ENCODE peak calls at places on chromosomes 3 and 15, in six cellular contexts. One of them, this sample, is unnamed.

GRCh38 chr15:34011476-34011875 is 27.5 kb downstream of the AVEN start:
- DNase-seq in PC-3: no peak
- DNase-seq in cardiac fibroblast: no peak
- DNase-seq in ovary: no peak
- DNase-seq in kidney epithelial cell: no peak
- DNase-seq in choroid plexus epithelial cell: no peak
- DNase-seq in this sample: no peak

GRCh38 chr3:123678108-123678511 is 93.3 kb upstream of the HACD2 start:
- DNase-seq in PC-3: peak
- DNase-seq in cardiac fibroblast: peak
- DNase-seq in ovary: peak
- DNase-seq in kidney epithelial cell: peak
- DNase-seq in choroid plexus epithelial cell: peak
- DNase-seq in this sample: no peak

GRCh38 chr3:37463163-37463562 is 288.8 kb upstream of the LRRFIP2 start:
- DNase-seq in PC-3: no peak
- DNase-seq in cardiac fibroblast: no peak
- DNase-seq in ovary: no peak
- DNase-seq in kidney epithelial cell: no peak
- DNase-seq in choroid plexus epithelial cell: no peak
- DNase-seq in this sample: no peak

GRCh38 chr3:130354430-130354829 is 9.0 kb downstream of the COL6A5 start:
- DNase-seq in PC-3: no peak
- DNase-seq in cardiac fibroblast: peak
- DNase-seq in ovary: no peak
- DNase-seq in kidney epithelial cell: no peak
- DNase-seq in choroid plexus epithelial cell: no peak
- DNase-seq in this sample: no peak

GRCh38 chr3:128385080-128385832 is 81.4 kb downstream of the DNAJB8 start:
- DNase-seq in PC-3: peak
- DNase-seq in cardiac fibroblast: peak
- DNase-seq in ovary: peak
- DNase-seq in kidney epithelial cell: peak
- DNase-seq in choroid plexus epithelial cell: peak
- DNase-seq in this sample: peak

GRCh38 chr15:91102546-91103330 is 2.7 kb downstream of the SV2B start:
- DNase-seq in PC-3: no peak
- DNase-seq in cardiac fibroblast: no peak
- DNase-seq in ovary: no peak
- DNase-seq in kidney epithelial cell: no peak
- DNase-seq in choroid plexus epithelial cell: no peak
- DNase-seq in this sample: no peak

GRCh38 chr3:187012609-187013051 is 82.3 kb downstream of the ST6GAL1 start:
- DNase-seq in PC-3: no peak
- DNase-seq in cardiac fibroblast: peak
- DNase-seq in ovary: no peak
- DNase-seq in kidney epithelial cell: no peak
- DNase-seq in choroid plexus epithelial cell: peak
- DNase-seq in this sample: no peak

GRCh38 chr15:20646529-20647142 is 105.0 kb upstream of the GOLGA6L6 start:
- DNase-seq in PC-3: no peak
- DNase-seq in cardiac fibroblast: no peak
- DNase-seq in ovary: no peak
- DNase-seq in kidney epithelial cell: no peak
- DNase-seq in choroid plexus epithelial cell: no peak
- DNase-seq in this sample: no peak

GRCh38 chr3:113534365-113534764 is 2.0 kb downstream of the SIDT1 start:
- DNase-seq in PC-3: no peak
- DNase-seq in cardiac fibroblast: no peak
- DNase-seq in ovary: no peak
- DNase-seq in kidney epithelial cell: no peak
- DNase-seq in choroid plexus epithelial cell: no peak
- DNase-seq in this sample: no peak

GRCh38 chr15:65824941-65825544 is 33.0 kb upstream of the DENND4A start:
- DNase-seq in PC-3: peak
- DNase-seq in cardiac fibroblast: peak
- DNase-seq in ovary: no peak
- DNase-seq in kidney epithelial cell: no peak
- DNase-seq in choroid plexus epithelial cell: peak
- DNase-seq in this sample: no peak

GRCh38 chr3:177525987-177526712 is 328.9 kb upstream of the TBL1XR1 start:
- DNase-seq in PC-3: peak
- DNase-seq in cardiac fibroblast: peak
- DNase-seq in ovary: no peak
- DNase-seq in kidney epithelial cell: no peak
- DNase-seq in choroid plexus epithelial cell: peak
- DNase-seq in this sample: no peak

GRCh38 chr3:46646700-46647099 is 34.4 kb downstream of the FAM240A start:
- DNase-seq in PC-3: peak
- DNase-seq in cardiac fibroblast: no peak
- DNase-seq in ovary: no peak
- DNase-seq in kidney epithelial cell: no peak
- DNase-seq in choroid plexus epithelial cell: peak
- DNase-seq in this sample: no peak

GRCh38 chr15:26023691-26024090 is 160.6 kb upstream of the ATP10A start:
- DNase-seq in PC-3: no peak
- DNase-seq in cardiac fibroblast: no peak
- DNase-seq in ovary: no peak
- DNase-seq in kidney epithelial cell: no peak
- DNase-seq in choroid plexus epithelial cell: no peak
- DNase-seq in this sample: no peak

GRCh38 chr15:26029146-26029545 is 166.0 kb upstream of the ATP10A start:
- DNase-seq in PC-3: no peak
- DNase-seq in cardiac fibroblast: no peak
- DNase-seq in ovary: no peak
- DNase-seq in kidney epithelial cell: no peak
- DNase-seq in choroid plexus epithelial cell: no peak
- DNase-seq in this sample: no peak

GRCh38 chr15:26032162-26032846 is 169.2 kb upstream of the ATP10A start:
- DNase-seq in PC-3: no peak
- DNase-seq in cardiac fibroblast: no peak
- DNase-seq in ovary: no peak
- DNase-seq in kidney epithelial cell: no peak
- DNase-seq in choroid plexus epithelial cell: no peak
- DNase-seq in this sample: no peak

GRCh38 chr15:26024241-26024640 is 161.1 kb upstream of the ATP10A start:
- DNase-seq in PC-3: no peak
- DNase-seq in cardiac fibroblast: no peak
- DNase-seq in ovary: no peak
- DNase-seq in kidney epithelial cell: no peak
- DNase-seq in choroid plexus epithelial cell: no peak
- DNase-seq in this sample: no peak

DNA sequence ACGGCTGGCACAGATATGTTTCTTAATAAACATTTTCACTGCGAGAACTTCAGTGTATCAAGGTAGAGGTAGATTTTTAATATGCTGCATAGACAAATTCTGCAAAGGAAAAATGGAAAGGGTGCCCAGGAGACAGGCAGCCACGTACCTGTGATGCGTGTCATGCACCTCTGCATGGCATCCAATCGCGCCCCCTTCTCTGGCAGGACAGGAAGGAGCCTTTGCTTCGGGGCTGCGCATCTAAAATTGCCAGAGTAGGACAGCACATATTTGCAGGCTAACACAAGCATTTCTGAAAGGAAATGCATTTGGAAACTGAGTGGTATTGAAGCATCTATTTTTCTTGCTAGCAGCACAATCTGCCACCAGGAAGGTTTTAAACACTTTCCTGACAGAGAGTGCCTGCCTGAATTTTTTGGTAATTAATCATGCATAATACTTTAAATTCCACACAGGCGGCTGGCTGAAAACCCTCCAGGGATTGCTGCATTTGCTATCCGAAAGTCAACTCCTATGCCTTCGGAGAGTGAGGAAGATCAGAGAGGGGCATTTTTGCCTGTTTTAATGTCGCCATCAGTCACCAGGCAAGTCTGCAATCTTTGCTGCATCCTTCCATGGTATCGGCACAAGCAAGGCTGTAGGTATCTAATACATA is 165.1 kb upstream of the ATP10A start:
- DNase-seq in PC-3: peak
- DNase-seq in cardiac fibroblast: no peak
- DNase-seq in ovary: no peak
- DNase-seq in kidney epithelial cell: no peak
- DNase-seq in choroid plexus epithelial cell: no peak
- DNase-seq in this sample: no peak
- H3K4me3 ChIP-seq in PC-3: no peak
- H3K4me3 ChIP-seq in cardiac fibroblast: no peak
- H3K4me3 ChIP-seq in ovary: no peak
- H3K4me3 ChIP-seq in kidney epithelial cell: no peak
- H3K4me3 ChIP-seq in choroid plexus epithelial cell: no peak
- H3K4me3 ChIP-seq in this sample: no peak

DNA sequence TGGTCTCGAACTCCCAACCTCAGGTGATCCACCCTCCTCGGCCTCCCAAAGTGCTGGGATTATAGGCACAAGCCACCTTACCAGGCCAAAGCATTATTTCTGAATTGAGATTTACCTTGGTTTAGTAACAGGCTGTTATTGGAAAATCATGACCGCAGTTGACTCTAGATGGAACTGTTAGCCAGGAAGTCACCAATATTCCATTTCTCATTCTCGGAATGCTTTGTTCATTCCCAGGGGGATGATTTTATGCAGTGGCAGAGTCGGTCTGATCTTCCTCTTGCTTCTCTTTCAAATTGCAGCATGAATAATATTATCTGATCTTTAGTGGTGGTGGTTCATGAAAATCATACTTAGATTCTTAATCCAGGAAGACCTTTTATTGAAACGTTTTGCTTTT is 195.5 kb upstream of the MBNL1 start:
- DNase-seq in PC-3: peak
- DNase-seq in cardiac fibroblast: peak
- DNase-seq in ovary: no peak
- DNase-seq in kidney epithelial cell: no peak
- DNase-seq in choroid plexus epithelial cell: peak
- DNase-seq in this sample: no peak
- H3K4me3 ChIP-seq in PC-3: no peak
- H3K4me3 ChIP-seq in cardiac fibroblast: no peak
- H3K4me3 ChIP-seq in ovary: no peak
- H3K4me3 ChIP-seq in kidney epithelial cell: no peak
- H3K4me3 ChIP-seq in choroid plexus epithelial cell: no peak
- H3K4me3 ChIP-seq in this sample: no peak

GRCh38 chr3:190811775-190812480 is 50.6 kb downstream of the GMNC start:
- DNase-seq in PC-3: peak
- DNase-seq in cardiac fibroblast: peak
- DNase-seq in ovary: no peak
- DNase-seq in kidney epithelial cell: peak
- DNase-seq in choroid plexus epithelial cell: peak
- DNase-seq in this sample: peak
- H3K4me3 ChIP-seq in PC-3: peak
- H3K4me3 ChIP-seq in cardiac fibroblast: no peak
- H3K4me3 ChIP-seq in ovary: no peak
- H3K4me3 ChIP-seq in kidney epithelial cell: no peak
- H3K4me3 ChIP-seq in choroid plexus epithelial cell: no peak
- H3K4me3 ChIP-seq in this sample: peak

GRCh38 chr3:25156526-25157075 is 271.5 kb upstream of the RARB start:
- DNase-seq in PC-3: peak
- DNase-seq in cardiac fibroblast: peak
- DNase-seq in ovary: no peak
- DNase-seq in kidney epithelial cell: peak
- DNase-seq in choroid plexus epithelial cell: peak
- DNase-seq in this sample: peak
- H3K4me3 ChIP-seq in PC-3: no peak
- H3K4me3 ChIP-seq in cardiac fibroblast: no peak
- H3K4me3 ChIP-seq in ovary: no peak
- H3K4me3 ChIP-seq in kidney epithelial cell: no peak
- H3K4me3 ChIP-seq in choroid plexus epithelial cell: no peak
- H3K4me3 ChIP-seq in this sample: no peak

DNA sequence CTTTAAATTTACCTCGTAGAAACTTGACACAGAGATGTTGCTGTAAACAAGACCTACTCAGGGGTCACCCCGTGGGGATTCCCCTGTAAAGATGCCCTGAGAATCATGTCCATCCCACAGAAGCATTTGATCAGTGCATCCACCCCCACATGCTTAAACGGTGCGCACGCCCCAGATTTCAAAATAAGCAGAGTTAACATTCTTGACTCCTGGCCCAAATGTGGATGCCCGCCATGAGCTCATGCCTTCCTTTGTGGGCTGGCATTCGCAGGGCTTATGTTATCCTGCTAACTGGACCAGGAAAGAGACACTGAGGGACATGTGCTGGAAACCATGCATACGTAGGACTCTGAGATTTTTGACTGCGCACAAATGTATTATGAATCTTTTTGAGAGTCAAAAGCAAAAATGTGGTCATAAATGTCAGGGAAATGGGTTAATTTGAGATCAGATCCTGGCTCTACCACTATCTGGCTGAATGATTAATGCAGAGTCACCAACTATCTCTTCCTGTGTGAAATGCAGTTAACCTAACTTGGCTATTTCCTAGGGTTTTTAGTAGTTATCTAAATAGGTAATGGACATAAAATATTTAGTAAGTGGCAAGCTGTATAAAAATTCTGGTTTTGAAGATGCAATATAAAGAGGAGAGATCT is 9.1 kb upstream of the TP63 start:
- DNase-seq in PC-3: peak
- DNase-seq in cardiac fibroblast: peak
- DNase-seq in ovary: no peak
- DNase-seq in kidney epithelial cell: no peak
- DNase-seq in choroid plexus epithelial cell: no peak
- DNase-seq in this sample: no peak
- H3K4me3 ChIP-seq in PC-3: no peak
- H3K4me3 ChIP-seq in cardiac fibroblast: no peak
- H3K4me3 ChIP-seq in ovary: no peak
- H3K4me3 ChIP-seq in kidney epithelial cell: no peak
- H3K4me3 ChIP-seq in choroid plexus epithelial cell: no peak
- H3K4me3 ChIP-seq in this sample: no peak